ENCODE peak calls at places on chromosome 5, in ten cellular contexts. One of them, this sample, is unnamed.

GRCh38 chr5:53303105-53303504 is 177.3 kb upstream of the FST start:
- DNase-seq in stimulated activated CD8-positive, alpha-beta memory T cell treated with anti-CD3 and anti-CD28 coated beads, Interleukin-4, amount 100 ng/mL, for 24 hours: no peak
- DNase-seq in stimulated activated CD4-positive, alpha-beta T cell treated with anti-CD3 and anti-CD28 coated beads, TNF-alpha, amount 100 ng/mL, for 4 hours: no peak
- DNase-seq in Caco-2: no peak
- DNase-seq in glutamatergic neuron: no peak
- DNase-seq in stimulated activated naive CD8-positive, alpha-beta T cell treated with anti-CD3 and anti-CD28 coated beads, Interleukin-15, Interleukin-2, amounts not matched to agents 100 U/mL and 50 U/mL, for 24 hours: no peak
- DNase-seq in CD4-positive, alpha-beta memory T cell: no peak
- DNase-seq in EH: peak; percentile 68
- DNase-seq in HEK293T: no peak
- DNase-seq in transverse colon: no peak
- DNase-seq in this sample: no peak

GRCh38 chr5:113230711-113231652 is 203.8 kb downstream of the TSSK1B start:
- DNase-seq in EH: peak; percentile 21
- DNase-seq in stimulated activated naive CD8-positive, alpha-beta T cell treated with anti-CD3 and anti-CD28 coated beads, Interleukin-15, Interleukin-2, amounts not matched to agents 100 U/mL and 50 U/mL, for 24 hours: no peak
- DNase-seq in HEK293T: no peak
- DNase-seq in Caco-2: no peak
- DNase-seq in stimulated activated CD8-positive, alpha-beta memory T cell treated with anti-CD3 and anti-CD28 coated beads, Interleukin-4, amount 100 ng/mL, for 24 hours: no peak
- DNase-seq in CD4-positive, alpha-beta memory T cell: no peak
- DNase-seq in stimulated activated CD4-positive, alpha-beta T cell treated with anti-CD3 and anti-CD28 coated beads, TNF-alpha, amount 100 ng/mL, for 4 hours: no peak
- DNase-seq in glutamatergic neuron: no peak
- DNase-seq in transverse colon: no peak
- DNase-seq in this sample: no peak

GRCh38 chr5:134905246-134905996 is 490 bp downstream of the PCBD2 start:
- DNase-seq in stimulated activated CD4-positive, alpha-beta T cell treated with anti-CD3 and anti-CD28 coated beads, TNF-alpha, amount 100 ng/mL, for 4 hours: peak; percentile 50
- DNase-seq in transverse colon: peak; percentile 63
- DNase-seq in stimulated activated CD8-positive, alpha-beta memory T cell treated with anti-CD3 and anti-CD28 coated beads, Interleukin-4, amount 100 ng/mL, for 24 hours: no peak
- DNase-seq in Caco-2: no peak
- DNase-seq in CD4-positive, alpha-beta memory T cell: peak; percentile 77
- DNase-seq in stimulated activated naive CD8-positive, alpha-beta T cell treated with anti-CD3 and anti-CD28 coated beads, Interleukin-15, Interleukin-2, amounts not matched to agents 100 U/mL and 50 U/mL, for 24 hours: peak; percentile 25
- DNase-seq in glutamatergic neuron: no peak
- DNase-seq in EH: peak; percentile 72
- DNase-seq in HEK293T: peak; percentile 36
- DNase-seq in this sample: peak; percentile 42

GRCh38 chr5:12017037-12017436 is 112.8 kb upstream of the CTNND2 start:
- DNase-seq in Caco-2: no peak
- DNase-seq in glutamatergic neuron: no peak
- DNase-seq in stimulated activated CD8-positive, alpha-beta memory T cell treated with anti-CD3 and anti-CD28 coated beads, Interleukin-4, amount 100 ng/mL, for 24 hours: no peak
- DNase-seq in stimulated activated CD4-positive, alpha-beta T cell treated with anti-CD3 and anti-CD28 coated beads, TNF-alpha, amount 100 ng/mL, for 4 hours: no peak
- DNase-seq in transverse colon: no peak
- DNase-seq in HEK293T: no peak
- DNase-seq in EH: no peak
- DNase-seq in stimulated activated naive CD8-positive, alpha-beta T cell treated with anti-CD3 and anti-CD28 coated beads, Interleukin-15, Interleukin-2, amounts not matched to agents 100 U/mL and 50 U/mL, for 24 hours: no peak
- DNase-seq in CD4-positive, alpha-beta memory T cell: no peak
- DNase-seq in this sample: no peak

GRCh38 chr5:149313151-149313841 is 32.0 kb upstream of the GRPEL2 start:
- DNase-seq in Caco-2: no peak
- DNase-seq in stimulated activated CD8-positive, alpha-beta memory T cell treated with anti-CD3 and anti-CD28 coated beads, Interleukin-4, amount 100 ng/mL, for 24 hours: no peak
- DNase-seq in glutamatergic neuron: no peak
- DNase-seq in HEK293T: no peak
- DNase-seq in CD4-positive, alpha-beta memory T cell: no peak
- DNase-seq in stimulated activated naive CD8-positive, alpha-beta T cell treated with anti-CD3 and anti-CD28 coated beads, Interleukin-15, Interleukin-2, amounts not matched to agents 100 U/mL and 50 U/mL, for 24 hours: no peak
- DNase-seq in transverse colon: no peak
- DNase-seq in stimulated activated CD4-positive, alpha-beta T cell treated with anti-CD3 and anti-CD28 coated beads, TNF-alpha, amount 100 ng/mL, for 4 hours: no peak
- DNase-seq in EH: no peak
- DNase-seq in this sample: no peak

GRCh38 chr5:6081727-6082210 is 296.6 kb downstream of the MED10 start:
- DNase-seq in glutamatergic neuron: no peak
- DNase-seq in Caco-2: no peak
- DNase-seq in stimulated activated CD8-positive, alpha-beta memory T cell treated with anti-CD3 and anti-CD28 coated beads, Interleukin-4, amount 100 ng/mL, for 24 hours: no peak
- DNase-seq in transverse colon: no peak
- DNase-seq in stimulated activated CD4-positive, alpha-beta T cell treated with anti-CD3 and anti-CD28 coated beads, TNF-alpha, amount 100 ng/mL, for 4 hours: no peak
- DNase-seq in stimulated activated naive CD8-positive, alpha-beta T cell treated with anti-CD3 and anti-CD28 coated beads, Interleukin-15, Interleukin-2, amounts not matched to agents 100 U/mL and 50 U/mL, for 24 hours: no peak
- DNase-seq in HEK293T: no peak
- DNase-seq in EH: no peak
- DNase-seq in CD4-positive, alpha-beta memory T cell: no peak
- DNase-seq in this sample: no peak

GRCh38 chr5:137594717-137595116 is 95.6 kb upstream of the SPOCK1 start:
- DNase-seq in EH: peak; percentile 35
- DNase-seq in CD4-positive, alpha-beta memory T cell: no peak
- DNase-seq in Caco-2: no peak
- DNase-seq in stimulated activated CD8-positive, alpha-beta memory T cell treated with anti-CD3 and anti-CD28 coated beads, Interleukin-4, amount 100 ng/mL, for 24 hours: no peak
- DNase-seq in stimulated activated naive CD8-positive, alpha-beta T cell treated with anti-CD3 and anti-CD28 coated beads, Interleukin-15, Interleukin-2, amounts not matched to agents 100 U/mL and 50 U/mL, for 24 hours: no peak
- DNase-seq in stimulated activated CD4-positive, alpha-beta T cell treated with anti-CD3 and anti-CD28 coated beads, TNF-alpha, amount 100 ng/mL, for 4 hours: no peak
- DNase-seq in transverse colon: no peak
- DNase-seq in glutamatergic neuron: no peak
- DNase-seq in HEK293T: no peak
- DNase-seq in this sample: no peak

GRCh38 chr5:111685969-111686368 is 71.0 kb downstream of the NREP start:
- DNase-seq in HEK293T: peak; percentile 31
- DNase-seq in glutamatergic neuron: no peak
- DNase-seq in transverse colon: no peak
- DNase-seq in EH: no peak
- DNase-seq in stimulated activated CD8-positive, alpha-beta memory T cell treated with anti-CD3 and anti-CD28 coated beads, Interleukin-4, amount 100 ng/mL, for 24 hours: no peak
- DNase-seq in stimulated activated CD4-positive, alpha-beta T cell treated with anti-CD3 and anti-CD28 coated beads, TNF-alpha, amount 100 ng/mL, for 4 hours: no peak
- DNase-seq in stimulated activated naive CD8-positive, alpha-beta T cell treated with anti-CD3 and anti-CD28 coated beads, Interleukin-15, Interleukin-2, amounts not matched to agents 100 U/mL and 50 U/mL, for 24 hours: no peak
- DNase-seq in Caco-2: peak; percentile 7
- DNase-seq in CD4-positive, alpha-beta memory T cell: no peak
- DNase-seq in this sample: no peak

GRCh38 chr5:126004636-126005035 is 418.6 kb upstream of the GRAMD2B start:
- DNase-seq in stimulated activated CD4-positive, alpha-beta T cell treated with anti-CD3 and anti-CD28 coated beads, TNF-alpha, amount 100 ng/mL, for 4 hours: no peak
- DNase-seq in Caco-2: no peak
- DNase-seq in stimulated activated CD8-positive, alpha-beta memory T cell treated with anti-CD3 and anti-CD28 coated beads, Interleukin-4, amount 100 ng/mL, for 24 hours: no peak
- DNase-seq in EH: no peak
- DNase-seq in glutamatergic neuron: no peak
- DNase-seq in stimulated activated naive CD8-positive, alpha-beta T cell treated with anti-CD3 and anti-CD28 coated beads, Interleukin-15, Interleukin-2, amounts not matched to agents 100 U/mL and 50 U/mL, for 24 hours: no peak
- DNase-seq in HEK293T: no peak
- DNase-seq in transverse colon: no peak
- DNase-seq in CD4-positive, alpha-beta memory T cell: no peak
- DNase-seq in this sample: no peak

GRCh38 chr5:122429545-122430327 is 117.7 kb downstream of the SNCAIP start:
- DNase-seq in stimulated activated CD4-positive, alpha-beta T cell treated with anti-CD3 and anti-CD28 coated beads, TNF-alpha, amount 100 ng/mL, for 4 hours: no peak
- DNase-seq in HEK293T: no peak
- DNase-seq in CD4-positive, alpha-beta memory T cell: no peak
- DNase-seq in Caco-2: no peak
- DNase-seq in glutamatergic neuron: no peak
- DNase-seq in stimulated activated CD8-positive, alpha-beta memory T cell treated with anti-CD3 and anti-CD28 coated beads, Interleukin-4, amount 100 ng/mL, for 24 hours: no peak
- DNase-seq in stimulated activated naive CD8-positive, alpha-beta T cell treated with anti-CD3 and anti-CD28 coated beads, Interleukin-15, Interleukin-2, amounts not matched to agents 100 U/mL and 50 U/mL, for 24 hours: no peak
- DNase-seq in transverse colon: no peak
- DNase-seq in EH: no peak
- DNase-seq in this sample: no peak

GRCh38 chr5:39455645-39456044 is 30.9 kb upstream of the DAB2 start:
- DNase-seq in Caco-2: no peak
- DNase-seq in stimulated activated CD8-positive, alpha-beta memory T cell treated with anti-CD3 and anti-CD28 coated beads, Interleukin-4, amount 100 ng/mL, for 24 hours: no peak
- DNase-seq in stimulated activated naive CD8-positive, alpha-beta T cell treated with anti-CD3 and anti-CD28 coated beads, Interleukin-15, Interleukin-2, amounts not matched to agents 100 U/mL and 50 U/mL, for 24 hours: no peak
- DNase-seq in CD4-positive, alpha-beta memory T cell: no peak
- DNase-seq in HEK293T: no peak
- DNase-seq in EH: no peak
- DNase-seq in transverse colon: no peak
- DNase-seq in stimulated activated CD4-positive, alpha-beta T cell treated with anti-CD3 and anti-CD28 coated beads, TNF-alpha, amount 100 ng/mL, for 4 hours: no peak
- DNase-seq in glutamatergic neuron: peak; percentile 25
- DNase-seq in this sample: no peak

GRCh38 chr5:124876983-124877382 is 130.5 kb upstream of the ZNF608 start:
- DNase-seq in HEK293T: no peak
- DNase-seq in stimulated activated naive CD8-positive, alpha-beta T cell treated with anti-CD3 and anti-CD28 coated beads, Interleukin-15, Interleukin-2, amounts not matched to agents 100 U/mL and 50 U/mL, for 24 hours: no peak
- DNase-seq in glutamatergic neuron: no peak
- DNase-seq in transverse colon: no peak
- DNase-seq in Caco-2: no peak
- DNase-seq in EH: no peak
- DNase-seq in stimulated activated CD4-positive, alpha-beta T cell treated with anti-CD3 and anti-CD28 coated beads, TNF-alpha, amount 100 ng/mL, for 4 hours: no peak
- DNase-seq in CD4-positive, alpha-beta memory T cell: no peak
- DNase-seq in stimulated activated CD8-positive, alpha-beta memory T cell treated with anti-CD3 and anti-CD28 coated beads, Interleukin-4, amount 100 ng/mL, for 24 hours: no peak
- DNase-seq in this sample: no peak

GRCh38 chr5:37370864-37371726 is at the start of gene NUP155:
- DNase-seq in HEK293T: peak; percentile 92
- DNase-seq in transverse colon: peak; percentile 92
- DNase-seq in Caco-2: peak; percentile 90
- DNase-seq in CD4-positive, alpha-beta memory T cell: peak; percentile 89
- DNase-seq in stimulated activated naive CD8-positive, alpha-beta T cell treated with anti-CD3 and anti-CD28 coated beads, Interleukin-15, Interleukin-2, amounts not matched to agents 100 U/mL and 50 U/mL, for 24 hours: peak; percentile 91
- DNase-seq in stimulated activated CD4-positive, alpha-beta T cell treated with anti-CD3 and anti-CD28 coated beads, TNF-alpha, amount 100 ng/mL, for 4 hours: peak; percentile 64
- DNase-seq in glutamatergic neuron: peak; percentile 86
- DNase-seq in stimulated activated CD8-positive, alpha-beta memory T cell treated with anti-CD3 and anti-CD28 coated beads, Interleukin-4, amount 100 ng/mL, for 24 hours: peak; percentile 82
- DNase-seq in EH: peak; percentile 96
- DNase-seq in this sample: peak; percentile 94

GRCh38 chr5:143352691-143353090 is 50.8 kb downstream of the NR3C1 start:
- DNase-seq in CD4-positive, alpha-beta memory T cell: peak; percentile 48
- DNase-seq in stimulated activated CD4-positive, alpha-beta T cell treated with anti-CD3 and anti-CD28 coated beads, TNF-alpha, amount 100 ng/mL, for 4 hours: no peak
- DNase-seq in glutamatergic neuron: no peak
- DNase-seq in stimulated activated CD8-positive, alpha-beta memory T cell treated with anti-CD3 and anti-CD28 coated beads, Interleukin-4, amount 100 ng/mL, for 24 hours: no peak
- DNase-seq in transverse colon: no peak
- DNase-seq in HEK293T: no peak
- DNase-seq in stimulated activated naive CD8-positive, alpha-beta T cell treated with anti-CD3 and anti-CD28 coated beads, Interleukin-15, Interleukin-2, amounts not matched to agents 100 U/mL and 50 U/mL, for 24 hours: peak; percentile 14
- DNase-seq in EH: no peak
- DNase-seq in Caco-2: no peak
- DNase-seq in this sample: peak; percentile 54